ENCODE peak calls at places on chromosomes 13 and 19, in five cellular contexts. One of them, this sample, is unnamed. For H3K4me1, the result is how much of the 10 kb centered on the place peaks cover.

GRCh38 chr13:75359266-75359665 is 122.7 kb downstream of the TBC1D4 start:
- DNase-seq in GM23248: peak
- DNase-seq in fibroblast of lung: peak
- DNase-seq in K562: no peak
- DNase-seq in astrocyte: peak
- DNase-seq in this sample: no peak

GRCh38 chr19:10567696-10568443 is 909 bp downstream of the CDKN2D start:
- DNase-seq in GM23248: peak
- DNase-seq in fibroblast of lung: no peak
- DNase-seq in astrocyte: no peak
- DNase-seq in K562: no peak
- DNase-seq in this sample: no peak

GRCh38 chr13:81058916-81059290 is 718.0 kb upstream of the SPRY2 start:
- DNase-seq in GM23248: no peak
- DNase-seq in K562: no peak
- DNase-seq in astrocyte: peak
- DNase-seq in fibroblast of lung: peak
- DNase-seq in this sample: no peak

GRCh38 chr19:18386543-18387251 is 739 bp downstream of the GDF15 start:
- DNase-seq in K562: peak
- DNase-seq in fibroblast of lung: no peak
- DNase-seq in astrocyte: no peak
- DNase-seq in GM23248: peak
- DNase-seq in this sample: peak

GRCh38 chr13:73368608-73369007 is 309.8 kb downstream of the KLF5 start:
- DNase-seq in fibroblast of lung: no peak
- DNase-seq in K562: no peak
- DNase-seq in GM23248: no peak
- DNase-seq in astrocyte: no peak
- DNase-seq in this sample: peak

GRCh38 chr13:94342436-94343242 is 136.8 kb downstream of the DCT start:
- DNase-seq in fibroblast of lung: peak
- DNase-seq in GM23248: no peak
- DNase-seq in K562: no peak
- DNase-seq in astrocyte: peak
- DNase-seq in this sample: no peak

GRCh38 chr13:102903659-102904407 is 58.0 kb downstream of the ERCC5 start:
- DNase-seq in astrocyte: no peak
- DNase-seq in K562: peak
- DNase-seq in GM23248: peak
- DNase-seq in fibroblast of lung: no peak
- DNase-seq in this sample: no peak

GRCh38 chr13:40275636-40276035 is 390.8 kb downstream of the FOXO1 start:
- DNase-seq in astrocyte: peak
- DNase-seq in GM23248: peak
- DNase-seq in K562: no peak
- DNase-seq in fibroblast of lung: peak
- DNase-seq in this sample: no peak

GRCh38 chr13:76019421-76020044 is 383.4 kb downstream of the LMO7 start:
- DNase-seq in astrocyte: no peak
- DNase-seq in K562: no peak
- DNase-seq in GM23248: no peak
- DNase-seq in fibroblast of lung: peak
- DNase-seq in this sample: peak

GRCh38 chr19:18399008-18399407 is 1.6 kb upstream of the LRRC25 start:
- DNase-seq in fibroblast of lung: peak
- DNase-seq in astrocyte: peak
- DNase-seq in K562: no peak
- DNase-seq in GM23248: peak
- DNase-seq in this sample: no peak

GRCh38 chr19:39270091-39270871 is 2.1 kb downstream of the IFNL2 start:
- DNase-seq in fibroblast of lung: no peak
- DNase-seq in astrocyte: no peak
- DNase-seq in GM23248: peak
- DNase-seq in K562: no peak
- DNase-seq in this sample: no peak

GRCh38 chr19:55206664-55207500 is 2.4 kb downstream of the PTPRH start:
- DNase-seq in astrocyte: peak
- DNase-seq in GM23248: peak
- DNase-seq in fibroblast of lung: peak
- DNase-seq in K562: peak
- DNase-seq in this sample: peak

GRCh38 chr19:35216833-35217707 is 11.5 kb downstream of the FAM187B start:
- DNase-seq in astrocyte: no peak
- DNase-seq in fibroblast of lung: no peak
- DNase-seq in GM23248: no peak
- DNase-seq in K562: no peak
- DNase-seq in this sample: peak

GRCh38 chr19:10404888-10405808 is 1.8 kb upstream of the CDC37 start:
- DNase-seq in GM23248: peak
- DNase-seq in K562: no peak
- DNase-seq in astrocyte: no peak
- DNase-seq in fibroblast of lung: peak
- DNase-seq in this sample: peak

GRCh38 chr13:102913924-102914628 is 68.2 kb downstream of the ERCC5 start:
- DNase-seq in fibroblast of lung: peak
- DNase-seq in K562: no peak
- DNase-seq in astrocyte: peak
- DNase-seq in GM23248: peak
- DNase-seq in this sample: no peak

GRCh38 chr13:78875792-78876580 is 217.0 kb upstream of the OBI1 start:
- DNase-seq in GM23248: no peak
- DNase-seq in astrocyte: no peak
- DNase-seq in K562: no peak
- DNase-seq in fibroblast of lung: no peak
- DNase-seq in this sample: no peak

GRCh38 chr19:45677351-45678230 is 9.6 kb downstream of the GIPR start:
- DNase-seq in fibroblast of lung: peak
- DNase-seq in astrocyte: peak
- DNase-seq in K562: peak
- DNase-seq in GM23248: peak
- DNase-seq in this sample: peak
- TF ChIP-seq EZH2 in fibroblast of lung: no peak
- TF ChIP-seq EZH2 in astrocyte: peak
- TF ChIP-seq EZH2 in K562: no peak
- TF ChIP-seq EZH2 in GM23248: no peak
- TF ChIP-seq EZH2 in this sample: no peak

DNA sequence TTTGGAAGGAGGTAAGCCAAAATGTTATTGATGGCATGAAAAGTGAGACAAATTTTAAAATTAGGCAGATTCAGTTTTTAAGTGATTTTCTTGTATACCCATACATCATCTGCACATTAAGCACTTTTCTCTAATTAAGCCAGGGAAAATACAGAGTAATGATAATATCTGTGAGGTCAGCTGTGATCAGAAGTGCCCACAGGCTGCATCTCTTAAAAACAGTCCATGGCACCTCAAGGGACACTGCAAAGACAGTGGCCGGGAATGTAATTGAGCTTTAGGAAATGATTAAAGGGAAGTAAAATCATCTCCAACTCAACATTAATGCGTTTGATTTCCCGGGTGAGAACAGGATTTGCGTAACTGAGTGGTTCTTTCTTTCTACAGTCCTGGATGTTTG is 2.0 kb downstream of the COL4A1 start:
- DNase-seq in astrocyte: no peak
- DNase-seq in fibroblast of lung: no peak
- DNase-seq in K562: no peak
- DNase-seq in GM23248: no peak
- DNase-seq in this sample: no peak
- H3K4me1 ChIP-seq in astrocyte: half or more
- H3K4me1 ChIP-seq in fibroblast of lung: under half
- H3K4me1 ChIP-seq in K562: under half
- H3K4me1 ChIP-seq in GM23248: half or more
- H3K4me1 ChIP-seq in this sample: under half

GRCh38 chr13:50127726-50128291 is 112.6 kb downstream of the KCNRG start:
- DNase-seq in K562: no peak
- DNase-seq in GM23248: no peak
- DNase-seq in astrocyte: no peak
- DNase-seq in fibroblast of lung: no peak
- DNase-seq in this sample: peak
- TF ChIP-seq EZH2 in K562: no peak
- TF ChIP-seq EZH2 in GM23248: no peak
- TF ChIP-seq EZH2 in astrocyte: no peak
- TF ChIP-seq EZH2 in fibroblast of lung: no peak
- TF ChIP-seq EZH2 in this sample: no peak

DNA sequence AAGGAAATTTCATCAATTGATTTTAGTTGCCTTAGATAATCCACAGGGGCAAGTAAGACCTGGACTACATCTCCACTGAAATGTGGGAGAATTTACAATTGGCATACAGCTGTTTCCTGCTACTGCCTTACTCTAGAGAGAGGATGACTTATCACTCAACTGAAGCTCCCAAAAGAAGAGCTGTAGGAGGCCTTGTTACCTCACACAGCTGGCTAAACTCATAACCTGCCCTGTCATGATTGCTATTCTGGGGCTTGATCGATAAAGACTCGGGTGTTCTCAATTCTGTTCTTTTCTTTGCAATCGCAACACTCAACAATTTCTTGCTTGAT is 1396.4 kb downstream of the EFNB2 start:
- DNase-seq in astrocyte: no peak
- DNase-seq in GM23248: no peak
- DNase-seq in K562: no peak
- DNase-seq in fibroblast of lung: no peak
- DNase-seq in this sample: no peak
- H3K4me1 ChIP-seq in astrocyte: under half
- H3K4me1 ChIP-seq in GM23248: under half
- H3K4me1 ChIP-seq in K562: under half
- H3K4me1 ChIP-seq in fibroblast of lung: under half
- H3K4me1 ChIP-seq in this sample: under half

GRCh38 chr13:58181111-58181510 is 549.6 kb downstream of the PCDH17 start:
- DNase-seq in GM23248: no peak
- DNase-seq in fibroblast of lung: no peak
- DNase-seq in astrocyte: no peak
- DNase-seq in K562: no peak
- DNase-seq in this sample: no peak
- TF ChIP-seq EZH2 in GM23248: no peak
- TF ChIP-seq EZH2 in fibroblast of lung: no peak
- TF ChIP-seq EZH2 in astrocyte: no peak
- TF ChIP-seq EZH2 in K562: no peak
- TF ChIP-seq EZH2 in this sample: no peak

DNA sequence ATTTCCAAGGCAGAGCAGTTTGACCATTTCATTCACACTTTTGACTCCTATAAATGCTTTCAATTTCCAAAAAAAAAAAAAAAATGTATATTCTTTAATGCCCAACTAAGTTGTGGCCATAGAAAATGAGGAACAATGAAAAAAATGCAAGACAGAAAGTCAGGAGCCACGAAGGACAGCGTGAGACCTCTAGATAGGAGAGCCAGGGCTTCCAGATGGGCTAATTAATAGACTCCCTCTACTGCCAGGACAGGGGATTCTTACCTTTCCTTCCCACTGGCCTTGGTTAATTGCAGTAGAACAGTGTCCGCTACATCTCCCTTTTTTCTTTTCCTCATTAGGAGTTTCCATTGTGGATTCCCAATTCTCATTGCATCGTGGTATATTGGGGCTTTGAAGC is 8.6 kb downstream of the FPR3 start:
- DNase-seq in astrocyte: no peak
- DNase-seq in GM23248: no peak
- DNase-seq in fibroblast of lung: no peak
- DNase-seq in K562: no peak
- DNase-seq in this sample: no peak
- H3K4me1 ChIP-seq in astrocyte: under half
- H3K4me1 ChIP-seq in GM23248: under half
- H3K4me1 ChIP-seq in fibroblast of lung: under half
- H3K4me1 ChIP-seq in K562: half or more
- H3K4me1 ChIP-seq in this sample: under half

DNA sequence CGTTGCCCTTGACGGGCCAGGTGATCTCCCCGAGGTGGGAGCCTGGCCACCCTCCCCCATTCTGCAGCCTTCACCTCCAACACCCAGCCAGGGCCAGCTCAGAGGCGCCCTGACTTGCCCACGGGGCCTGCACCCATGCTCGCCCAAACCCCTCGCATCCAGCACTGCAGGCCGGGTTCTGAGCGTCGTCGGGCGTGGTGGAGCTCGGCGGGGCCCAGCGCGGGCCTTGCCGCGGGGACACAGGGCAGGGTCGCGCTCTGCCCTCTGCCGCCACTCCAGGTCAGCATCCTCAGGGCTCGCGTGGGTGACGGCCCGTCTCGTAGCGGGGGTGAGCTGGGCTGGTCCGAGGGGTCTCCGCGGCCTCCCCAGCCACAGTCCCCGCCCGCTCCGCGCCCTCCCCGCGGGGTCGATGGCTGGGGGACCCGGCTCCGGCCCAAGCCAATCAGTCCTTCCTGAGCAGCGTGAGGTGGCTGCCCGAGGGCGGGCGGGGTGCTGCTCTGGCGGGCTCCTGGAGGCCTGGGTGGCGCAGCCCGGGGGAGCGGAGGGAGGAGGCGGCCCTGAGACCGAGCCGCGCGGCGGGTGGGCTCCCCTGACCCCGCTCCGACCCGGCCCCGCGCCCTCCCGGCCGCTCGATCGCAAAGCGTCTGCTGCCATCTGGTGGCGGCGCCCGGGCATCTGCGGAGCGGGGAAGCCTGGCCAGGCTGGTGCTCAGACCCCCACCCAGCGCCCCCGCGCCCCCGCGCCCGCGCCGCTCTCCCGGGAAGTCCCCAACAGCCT is 61.4 kb downstream of the CCNE1 start:
- DNase-seq in GM23248: peak
- DNase-seq in K562: peak
- DNase-seq in astrocyte: no peak
- DNase-seq in fibroblast of lung: peak
- DNase-seq in this sample: peak
- TF ChIP-seq EZH2 in GM23248: no peak
- TF ChIP-seq EZH2 in K562: no peak
- TF ChIP-seq EZH2 in astrocyte: peak
- TF ChIP-seq EZH2 in fibroblast of lung: no peak
- TF ChIP-seq EZH2 in this sample: no peak

DNA sequence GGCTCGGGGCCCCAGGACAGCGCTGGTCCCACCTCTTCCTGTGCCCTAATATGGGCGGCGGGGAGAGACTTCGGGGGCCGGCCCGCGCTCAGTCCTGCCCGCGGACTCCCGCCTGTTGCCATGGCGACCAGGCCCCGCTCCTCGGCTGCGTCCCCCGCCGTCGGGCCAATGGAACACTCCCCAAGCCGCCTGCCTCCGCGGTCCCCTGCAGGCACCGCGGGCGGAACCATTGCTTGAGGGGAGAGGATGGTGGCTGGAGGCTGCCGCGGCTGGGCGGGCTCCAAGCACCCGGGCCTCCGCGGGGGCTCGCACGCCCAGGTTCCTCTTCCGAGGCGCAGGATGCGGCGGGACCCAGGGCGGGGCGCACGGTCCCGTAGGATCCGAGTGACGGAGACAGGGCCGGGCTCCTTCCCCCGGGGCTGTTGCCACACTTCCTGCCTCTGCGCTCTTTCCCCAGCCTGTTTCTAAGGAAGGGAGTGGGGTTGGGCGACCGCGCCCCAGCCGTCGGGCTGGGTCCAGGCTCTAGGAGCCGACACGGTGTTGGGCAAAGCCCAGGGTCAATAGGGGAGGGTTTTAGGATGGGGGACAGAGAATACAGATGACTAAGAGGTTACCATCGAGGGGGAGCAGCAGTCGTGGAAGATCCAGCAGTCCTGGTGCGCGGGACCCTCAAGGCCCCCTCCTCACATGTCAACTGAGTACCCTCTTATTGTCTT is 1.2 kb upstream of the JUNB start:
- DNase-seq in astrocyte: peak
- DNase-seq in K562: peak
- DNase-seq in fibroblast of lung: peak
- DNase-seq in GM23248: peak
- DNase-seq in this sample: peak
- H3K4me1 ChIP-seq in astrocyte: under half
- H3K4me1 ChIP-seq in K562: under half
- H3K4me1 ChIP-seq in fibroblast of lung: under half
- H3K4me1 ChIP-seq in GM23248: under half
- H3K4me1 ChIP-seq in this sample: under half

GRCh38 chr13:35469781-35470380 is 6.6 kb downstream of the MAB21L1 start:
- DNase-seq in K562: no peak
- DNase-seq in fibroblast of lung: no peak
- DNase-seq in GM23248: peak
- DNase-seq in astrocyte: no peak
- DNase-seq in this sample: no peak
- TF ChIP-seq EZH2 in K562: no peak
- TF ChIP-seq EZH2 in fibroblast of lung: no peak
- TF ChIP-seq EZH2 in GM23248: no peak
- TF ChIP-seq EZH2 in astrocyte: no peak
- TF ChIP-seq EZH2 in this sample: no peak

This sample was measured in hepatocyte.